ENCODE peak calls at places on chromosome 18, in eight cellular contexts. M is KBM-7; B is activated CD4-positive, alpha-beta T cell treated with anti-CD3 and anti-CD28 coated beads, Interleukin-2, amount 50 U/mL, for 24 hours; F is CD4-positive, alpha-beta T cell; D is astrocyte of the spinal cord; Q is stimulated activated CD8-positive, alpha-beta memory T cell treated with anti-CD3 and anti-CD28 coated beads, Interleukin-2, amount 100 ng/mL, for 1 hour; P is activated CD4-positive, CD25-positive, alpha-beta regulatory T cell; W is hippocampal formation. T is an unnamed sample.

GRCh38 chr18:35581555-35582309 is at the start of gene GALNT1:
- DNase-seq in B (no peak), P (no peak), W (no peak), D (no peak), F (peak; percentile 9), Q (no peak), M (peak; percentile 34), T (no peak)

GRCh38 chr18:52242711-52243110 is 97.3 kb upstream of the DCC start:
- DNase-seq in D (no peak), F (no peak), W (no peak), M (no peak), B (no peak), Q (no peak), P (no peak), T (no peak)

GRCh38 chr18:8744656-8745055 is 39.3 kb downstream of the MTCL1 start:
- DNase-seq in P (no peak), Q (no peak), M (no peak), D (no peak), B (no peak), W (no peak), F (peak; percentile 5), T (no peak)

GRCh38 chr18:44625367-44625766 is 55.3 kb upstream of the SETBP1 start:
- DNase-seq in B (no peak), D (no peak), F (no peak), Q (no peak), W (no peak), P (no peak), M (no peak), T (no peak)

GRCh38 chr18:49016648-49017539 is 66.1 kb upstream of the SMAD7 start:
- DNase-seq in F (no peak), D (peak; percentile 83), B (no peak), P (no peak), M (no peak), W (no peak), Q (no peak), T (no peak)

GRCh38 chr18:9629709-9630108 is 15.3 kb upstream of the PPP4R1 start:
- DNase-seq in D (peak; percentile 26), M (no peak), W (no peak), B (no peak), P (no peak), F (no peak), Q (no peak), T (no peak)

GRCh38 chr18:2906522-2907458 is 60.0 kb downstream of the EMILIN2 start:
- DNase-seq in F (peak; percentile 22), W (no peak), D (no peak), B (no peak), M (no peak), Q (no peak), P (peak; percentile 27), T (peak; percentile 36)

GRCh38 chr18:23838233-23838632 is 149.0 kb downstream of the LAMA3 start:
- DNase-seq in F (no peak), M (no peak), Q (no peak), D (no peak), W (no peak), B (no peak), P (no peak), T (no peak)

GRCh38 chr18:11886629-11887028 is 21.5 kb downstream of the MPPE1 start:
- DNase-seq in W (no peak), B (no peak), Q (no peak), F (no peak), D (no peak), P (no peak), M (no peak), T (no peak)

GRCh38 chr18:8232791-8233190 is 376.4 kb upstream of the RAB12 start:
- DNase-seq in W (no peak), D (no peak), P (no peak), F (no peak), B (no peak), M (no peak), Q (no peak), T (no peak)

GRCh38 chr18:51537487-51537886 is 340.0 kb upstream of the MEX3C start:
- DNase-seq in Q (no peak), D (no peak), P (no peak), M (peak; percentile 1), F (no peak), B (no peak), W (peak; percentile 63), T (no peak)

GRCh38 chr18:56937874-56938273 is 209.0 kb upstream of the BOD1L2 start:
- DNase-seq in M (no peak), W (no peak), P (no peak), F (no peak), D (no peak), B (no peak), Q (no peak), T (no peak)

GRCh38 chr18:46772396-46772795 is 15.5 kb upstream of the ST8SIA5 start:
- DNase-seq in W (no peak), P (no peak), F (no peak), M (peak; percentile 49), B (no peak), Q (no peak), D (no peak), T (no peak)

GRCh38 chr18:9526458-9526857 is 51.1 kb downstream of the RALBP1 start:
- DNase-seq in D (no peak), P (no peak), B (no peak), F (no peak), Q (no peak), M (no peak), W (no peak), T (no peak)

GRCh38 chr18:11322716-11323115 is 173.3 kb upstream of the PIEZO2 start:
- DNase-seq in W (no peak), F (no peak), M (no peak), B (no peak), D (no peak), Q (no peak), P (no peak), T (no peak)

GRCh38 chr18:63444567-63444966 is 22.3 kb upstream of the VPS4B start:
- DNase-seq in M (peak; percentile 49), F (no peak), P (no peak), Q (no peak), D (peak; percentile 39), B (no peak), W (no peak), T (no peak)

GRCh38 chr18:48959921-48960920 is 9.5 kb upstream of the SMAD7 start:
- DNase-seq in M (no peak), D (no peak), W (no peak), P (no peak), B (no peak), Q (no peak), F (no peak), T (no peak)

GRCh38 chr18:71809711-71810110 is 734.4 kb downstream of the CBLN2 start:
- DNase-seq in D (no peak), B (no peak), M (no peak), P (no peak), W (no peak), Q (no peak), F (no peak), T (no peak)

GRCh38 chr18:77133920-77134496 is 1.4 kb upstream of the MBP start:
- DNase-seq in P (no peak), W (no peak), Q (no peak), M (peak; percentile 82), B (no peak), D (no peak), F (no peak), T (no peak)

GRCh38 chr18:23253630-23254029 is 118.3 kb downstream of the CABLES1 start:
- DNase-seq in M (no peak), D (no peak), F (no peak), Q (no peak), P (no peak), W (no peak), B (no peak), T (no peak)

GRCh38 chr18:70431203-70431624 is 142.4 kb downstream of the SOCS6 start:
- DNase-seq in M (no peak), Q (no peak), W (no peak), B (no peak), P (no peak), D (no peak), F (no peak), T (no peak)

GRCh38 chr18:10895976-10896375 is 253.4 kb downstream of the PIEZO2 start:
- DNase-seq in D (no peak), M (no peak), P (no peak), W (no peak), Q (no peak), F (no peak), B (no peak), T (no peak)

GRCh38 chr18:23229472-23229871 is 94.2 kb downstream of the CABLES1 start:
- DNase-seq in M (no peak), F (no peak), B (no peak), D (no peak), W (no peak), P (no peak), Q (no peak), T (no peak)

GRCh38 chr18:3132700-3133099 is 87.1 kb downstream of the MYOM1 start:
- DNase-seq in F (no peak), W (no peak), Q (no peak), D (no peak), M (no peak), B (no peak), P (no peak), T (no peak)